ENCODE peak calls at places on chromosomes 11 and 22, in five cellular contexts. W, J, S, G and C are unnamed samples.

GRCh38 chr22:38127869-38128268 is 17.4 kb upstream of the BAIAP2L2 start:
- DNase-seq in W (no peak), J (no peak), S (no peak), G (no peak), C (no peak)

GRCh38 chr11:92296138-92296515 is 71.5 kb downstream of the FAT3 start:
- DNase-seq in W (no peak), J (no peak), S (no peak), G (no peak), C (no peak)

GRCh38 chr11:115500547-115501503 is 3.4 kb downstream of the CADM1 start:
- DNase-seq in W (no peak), J (peak; percentile 84), S (no peak), G (no peak), C (no peak)

GRCh38 chr11:15468471-15468870 is 353.7 kb downstream of the INSC start:
- DNase-seq in W (no peak), J (no peak), S (no peak), G (no peak), C (no peak)

GRCh38 chr22:17742528-17742902 is 31.8 kb downstream of the BID start:
- DNase-seq in W (peak; percentile 74), J (peak; percentile 81), S (peak; percentile 69), G (peak; percentile 54), C (peak; percentile 89)

GRCh38 chr11:32892355-32893090 is at the start of gene QSER1:
- DNase-seq in W (peak; percentile 72), J (peak; percentile 61), S (peak; percentile 72), G (peak; percentile 63), C (peak; percentile 95)

GRCh38 chr11:128860571-128861361 is 6.3 kb downstream of the KCNJ1 start:
- DNase-seq in W (no peak), J (no peak), S (no peak), G (no peak), C (peak; percentile 85)

GRCh38 chr11:19646921-19647320 is 65.7 kb upstream of the NAV2 start:
- DNase-seq in W (no peak), J (no peak), S (no peak), G (no peak), C (peak; percentile 92)

GRCh38 chr11:96012086-96012824 is 88.3 kb upstream of the MTMR2 start:
- DNase-seq in W (peak; percentile 39), J (peak; percentile 89), S (peak; percentile 45), G (no peak), C (peak; percentile 69)